ENCODE peak calls at places on chromosomes 13 and 19, in seven cellular contexts. G is OCI-LY7, K is PC-3, W is neural progenitor cell, F is hepatocyte, I is GM23248, X is HCT116. L is an unnamed sample.

GRCh38 chr19:5823579-5824281 is 15.8 kb downstream of the FUT6 start:
- DNase-seq in G (no peak), K (peak), W (no peak), I (no peak), X (no peak), F (no peak), L (peak)

GRCh38 chr19:48842744-48843162 is 6.5 kb upstream of the HSD17B14 start:
- DNase-seq in K (peak), X (peak), I (peak), G (peak), W (peak), F (peak), L (peak)

GRCh38 chr13:58991826-58992477 is 1171.8 kb downstream of the DIAPH3 start:
- DNase-seq in G (no peak), W (no peak), K (peak), I (no peak), F (no peak), X (no peak), L (no peak)

GRCh38 chr19:12782424-12783225 is 7.3 kb upstream of the HOOK2 start:
- DNase-seq in I (peak), K (peak), W (peak), G (peak), F (peak), X (no peak), L (peak)

GRCh38 chr13:99760456-99760855 is 211.1 kb downstream of the ZIC5 start:
- DNase-seq in I (no peak), X (no peak), F (no peak), W (no peak), G (no peak), K (no peak), L (peak)

GRCh38 chr13:99403458-99403971 is 96.3 kb upstream of the GPR183 start:
- DNase-seq in K (no peak), W (no peak), I (no peak), X (no peak), G (no peak), F (no peak), L (no peak)

GRCh38 chr19:47581605-47582319 is 8.8 kb upstream of the ZNF541 start:
- DNase-seq in G (no peak), W (no peak), X (no peak), F (no peak), K (peak), I (no peak), L (no peak)

GRCh38 chr19:21474671-21475181 is 30.7 kb upstream of the ZNF429 start:
- DNase-seq in F (peak), G (peak), W (peak), I (peak), X (no peak), K (no peak), L (peak)

GRCh38 chr13:85798999-85799646 is at the start of gene SLITRK6:
- DNase-seq in G (no peak), K (peak), F (peak), W (peak), I (peak), X (peak), L (peak)

GRCh38 chr13:32205426-32206096 is 109.6 kb downstream of the ZAR1L start:
- DNase-seq in X (no peak), K (no peak), I (no peak), G (no peak), F (peak), W (no peak), L (no peak)

GRCh38 chr13:48265217-48265815 is 32.3 kb downstream of the ITM2B start:
- DNase-seq in K (no peak), X (no peak), G (peak), I (no peak), W (no peak), F (no peak), L (no peak)

GRCh38 chr19:35295792-35296462 is 4.0 kb downstream of the MAG start:
- DNase-seq in X (no peak), I (no peak), F (no peak), G (peak), W (no peak), K (no peak), L (peak)

GRCh38 chr19:46383846-46384245 is 29.5 kb downstream of the CCDC8 start:
- DNase-seq in K (no peak), W (no peak), F (no peak), I (no peak), X (no peak), G (no peak), L (no peak)

GRCh38 chr13:23618341-23618740 is 48.1 kb downstream of the TNFRSF19 start:
- DNase-seq in K (peak), I (peak), G (no peak), X (no peak), W (no peak), F (peak), L (peak)

GRCh38 chr19:2274937-2275535 is 6.9 kb downstream of the PEAK3 start:
- DNase-seq in I (peak), F (peak), G (peak), X (no peak), W (peak), K (peak), L (peak)

GRCh38 chr13:23488442-23488841 is 54.9 kb upstream of the SACS start:
- DNase-seq in I (peak), W (no peak), G (no peak), F (no peak), X (no peak), K (peak), L (no peak)

GRCh38 chr13:42893346-42893745 is 98.7 kb downstream of the EPSTI1 start:
- DNase-seq in G (no peak), I (peak), F (no peak), K (peak), X (no peak), W (no peak), L (no peak)

GRCh38 chr19:56217039-56217949 is 15.2 kb downstream of the ZSCAN5C start:
- DNase-seq in F (peak), K (no peak), W (peak), I (peak), G (no peak), X (no peak), L (peak)

GRCh38 chr19:35869327-35870123 is 1.2 kb downstream of the APLP1 start:
- DNase-seq in X (peak), G (peak), K (peak), W (peak), F (peak), I (peak), L (peak)

GRCh38 chr19:3707868-3708206 is 347 bp upstream of the TJP3 start:
- DNase-seq in G (no peak), F (no peak), W (no peak), I (no peak), K (no peak), X (no peak), L (no peak)

GRCh38 chr13:78675112-78675511 is 16.2 kb upstream of the OBI1 start:
- DNase-seq in X (no peak), F (no peak), I (no peak), G (no peak), W (no peak), K (no peak), L (no peak)

GRCh38 chr13:39684531-39685137 is 29.2 kb downstream of the COG6 start:
- DNase-seq in I (peak), K (peak), X (peak), G (peak), F (peak), W (peak), L (peak)

GRCh38 chr19:48196933-48197665 is 26.6 kb downstream of the ZSWIM9 start:
- DNase-seq in F (no peak), I (no peak), W (no peak), X (no peak), G (no peak), K (no peak), L (peak)

GRCh38 chr13:26340812-26341211 is 86.9 kb downstream of the CDK8 start:
- DNase-seq in X (no peak), I (peak), F (no peak), W (no peak), G (no peak), K (no peak), L (no peak)
- H2AFZ ChIP-seq in X (no peak), I (no peak), F (no peak), W (no peak), G (no peak), K (no peak), L (no peak)

GRCh38 chr13:29022968-29023367 is 202.8 kb downstream of the MTUS2 start:
- DNase-seq in G (no peak), I (no peak), F (no peak), W (no peak), K (no peak), X (no peak), L (no peak)
- TF ChIP-seq EZH2phosphoT487 in G (no peak), I (no peak), F (no peak), W (no peak), K (no peak), X (no peak), L (no peak)

DNA sequence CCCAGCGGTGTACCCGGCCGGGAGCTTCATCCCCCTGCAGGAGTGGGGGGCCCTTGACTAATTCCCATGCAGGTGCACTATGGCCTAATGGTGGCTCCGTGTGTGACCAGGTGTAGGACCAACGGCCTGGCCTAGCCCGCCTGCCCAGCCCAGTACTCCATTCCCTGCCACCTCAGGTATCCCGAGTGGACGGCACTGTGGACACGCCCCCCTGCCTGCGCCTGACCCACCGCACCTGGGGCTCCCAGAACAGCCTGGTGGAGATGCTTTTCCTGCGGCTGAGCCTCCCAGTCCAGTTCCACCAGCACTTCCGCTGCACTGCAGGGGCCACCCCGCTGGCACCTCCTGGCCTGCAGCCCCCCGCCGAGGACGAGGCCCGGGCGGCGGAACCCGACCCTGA is 39.7 kb downstream of the RYR1 start:
- DNase-seq in G (no peak), F (no peak), W (no peak), X (no peak), K (no peak), I (no peak), L (no peak)
- H2AFZ ChIP-seq in G (no peak), F (no peak), W (no peak), X (no peak), K (no peak), I (no peak), L (no peak)

GRCh38 chr19:30864460-30865215 is 484.6 kb downstream of the TSHZ3 start:
- DNase-seq in F (no peak), W (no peak), G (no peak), X (no peak), I (no peak), K (no peak), L (no peak)
- TF ChIP-seq EZH2phosphoT487 in F (no peak), W (no peak), G (no peak), X (no peak), I (no peak), K (no peak), L (no peak)